ENCODE peak calls at places on chromosomes 5 and 9, in ten cellular contexts. W is foreskin keratinocyte; Z is cardiac fibroblast; A is right atrium auricular region; B is HL-60; E is dorsolateral prefrontal cortex; I is Calu3; P is CD8-positive, alpha-beta T cell; H is left ventricle myocardium inferior; T is PC-3. M is an unnamed sample.

GRCh38 chr5:176388003-176388340 is 426 bp downstream of the NOP16 start:
- DNase-seq in W (no peak), Z (peak), A (no peak), B (peak), E (no peak), I (no peak), P (no peak), H (no peak), T (peak), M (peak)

GRCh38 chr5:17105744-17106450 is 111.5 kb upstream of the BASP1 start:
- DNase-seq in W (peak), Z (peak), A (no peak), B (no peak), E (no peak), I (no peak), P (no peak), H (peak), T (peak), M (no peak)

GRCh38 chr5:138606378-138606777 is 31.2 kb upstream of the HSPA9 start:
- DNase-seq in W (no peak), Z (no peak), A (no peak), B (no peak), E (no peak), I (no peak), P (no peak), H (no peak), T (no peak), M (no peak)

GRCh38 chr9:99635032-99635431 is 186.7 kb upstream of the NR4A3 start:
- DNase-seq in W (no peak), Z (peak), A (no peak), B (no peak), E (no peak), I (no peak), P (no peak), H (no peak), T (no peak), M (no peak)

GRCh38 chr5:135667204-135667603 is 88.4 kb upstream of the CXCL14 start:
- DNase-seq in W (no peak), Z (no peak), A (no peak), B (no peak), E (no peak), I (no peak), P (no peak), H (no peak), T (no peak), M (no peak)

GRCh38 chr5:149857499-149857898 is 87.1 kb downstream of the PDE6A start:
- DNase-seq in W (peak), Z (peak), A (peak), B (no peak), E (no peak), I (peak), P (no peak), H (peak), T (peak), M (no peak)

GRCh38 chr5:147558826-147559225 is 49.0 kb upstream of the DPYSL3 start:
- DNase-seq in W (no peak), Z (peak), A (no peak), B (no peak), E (no peak), I (peak), P (no peak), H (peak), T (peak), M (peak)

GRCh38 chr9:7368410-7369292 is 430.9 kb downstream of the DMAC1 start:
- DNase-seq in W (peak), Z (peak), A (no peak), B (no peak), E (no peak), I (no peak), P (no peak), H (no peak), T (no peak), M (no peak)

GRCh38 chr9:130327070-130327780 is 61.7 kb downstream of the HMCN2 start:
- DNase-seq in W (no peak), Z (no peak), A (no peak), B (no peak), E (no peak), I (no peak), P (no peak), H (no peak), T (no peak), M (peak)

GRCh38 chr9:1890806-1891205 is 124.3 kb upstream of the SMARCA2 start:
- DNase-seq in W (no peak), Z (no peak), A (no peak), B (no peak), E (no peak), I (no peak), P (no peak), H (no peak), T (no peak), M (no peak)

GRCh38 chr5:134524219-134524825 is 1.1 kb upstream of the JADE2 start:
- DNase-seq in W (no peak), Z (peak), A (peak), B (peak), E (peak), I (peak), P (peak), H (peak), T (peak), M (peak)

GRCh38 chr5:147857302-147858129 is 21.0 kb upstream of the SCGB3A2 start:
- DNase-seq in W (peak), Z (peak), A (peak), B (peak), E (no peak), I (peak), P (peak), H (no peak), T (peak), M (peak)

GRCh38 chr9:132881826-132882225 is 3.1 kb downstream of the SPACA9 start:
- DNase-seq in W (no peak), Z (no peak), A (no peak), B (no peak), E (no peak), I (no peak), P (no peak), H (no peak), T (no peak), M (no peak)

GRCh38 chr5:126674145-126674544 is 73.4 kb downstream of the PHAX start:
- DNase-seq in W (no peak), Z (no peak), A (no peak), B (no peak), E (no peak), I (no peak), P (no peak), H (no peak), T (no peak), M (no peak)

GRCh38 chr9:70408393-70409040 is 5.9 kb downstream of the KLF9 start:
- DNase-seq in W (no peak), Z (no peak), A (no peak), B (no peak), E (no peak), I (no peak), P (no peak), H (no peak), T (no peak), M (no peak)

GRCh38 chr9:20111173-20111843 is 322.5 kb upstream of the SLC24A2 start:
- DNase-seq in W (no peak), Z (no peak), A (no peak), B (no peak), E (no peak), I (no peak), P (no peak), H (no peak), T (no peak), M (no peak)

GRCh38 chr9:111969622-111970021 is 73.0 kb downstream of the UGCG start:
- DNase-seq in W (no peak), Z (no peak), A (no peak), B (no peak), E (no peak), I (no peak), P (no peak), H (no peak), T (no peak), M (no peak)

GRCh38 chr5:116719087-116719486 is 144.5 kb upstream of the SEMA6A start:
- DNase-seq in W (no peak), Z (no peak), A (no peak), B (no peak), E (no peak), I (no peak), P (no peak), H (no peak), T (no peak), M (no peak)

GRCh38 chr5:81080809-81081460 is 120.8 kb downstream of the RASGRF2 start:
- DNase-seq in W (no peak), Z (no peak), A (no peak), B (no peak), E (no peak), I (no peak), P (no peak), H (no peak), T (no peak), M (no peak)

GRCh38 chr5:149372041-149372805 is 6.9 kb downstream of the IL17B start:
- DNase-seq in W (no peak), Z (no peak), A (no peak), B (no peak), E (no peak), I (no peak), P (no peak), H (no peak), T (no peak), M (no peak)

DNA sequence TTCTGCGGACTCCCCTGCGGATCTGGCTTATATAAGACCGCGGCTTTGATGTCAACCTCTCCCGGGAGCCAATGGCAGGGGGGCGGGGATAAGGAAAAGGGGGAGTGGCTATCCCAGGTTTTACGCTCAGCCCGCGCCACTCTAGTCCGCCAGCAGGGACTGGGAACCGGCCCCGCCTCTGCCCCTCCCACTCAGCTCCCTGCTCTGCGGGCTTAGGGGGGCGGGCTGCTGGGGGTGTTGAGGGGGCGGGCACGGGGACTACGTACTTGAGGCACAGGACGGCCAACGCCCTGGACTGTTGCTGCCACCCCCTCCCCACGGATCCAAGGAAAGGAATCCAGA is at the start of gene HAND1:
- DNase-seq in W (no peak), Z (no peak), A (no peak), B (no peak), E (no peak), I (peak), P (no peak), H (peak), T (no peak), M (peak)
- TF ChIP-seq CTCF in W (no peak), Z (no peak), A (no peak), B (no peak), E (no peak), I (no peak), P (no peak), H (no peak), T (no peak), M (no peak)

GRCh38 chr5:14684757-14685156 is 20.2 kb downstream of the OTULIN start:
- DNase-seq in W (no peak), Z (no peak), A (no peak), B (no peak), E (no peak), I (no peak), P (no peak), H (peak), T (no peak), M (no peak)

GRCh38 chr5:14683906-14684455 is 19.5 kb downstream of the OTULIN start:
- DNase-seq in W (no peak), Z (no peak), A (no peak), B (no peak), E (no peak), I (no peak), P (no peak), H (no peak), T (no peak), M (no peak)

GRCh38 chr5:14686517-14686916 is 22.0 kb downstream of the OTULIN start:
- DNase-seq in W (no peak), Z (no peak), A (no peak), B (no peak), E (no peak), I (no peak), P (no peak), H (no peak), T (no peak), M (no peak)

GRCh38 chr5:14685757-14686156 is 21.2 kb downstream of the OTULIN start:
- DNase-seq in W (no peak), Z (peak), A (no peak), B (no peak), E (no peak), I (no peak), P (no peak), H (no peak), T (peak), M (peak)

DNA sequence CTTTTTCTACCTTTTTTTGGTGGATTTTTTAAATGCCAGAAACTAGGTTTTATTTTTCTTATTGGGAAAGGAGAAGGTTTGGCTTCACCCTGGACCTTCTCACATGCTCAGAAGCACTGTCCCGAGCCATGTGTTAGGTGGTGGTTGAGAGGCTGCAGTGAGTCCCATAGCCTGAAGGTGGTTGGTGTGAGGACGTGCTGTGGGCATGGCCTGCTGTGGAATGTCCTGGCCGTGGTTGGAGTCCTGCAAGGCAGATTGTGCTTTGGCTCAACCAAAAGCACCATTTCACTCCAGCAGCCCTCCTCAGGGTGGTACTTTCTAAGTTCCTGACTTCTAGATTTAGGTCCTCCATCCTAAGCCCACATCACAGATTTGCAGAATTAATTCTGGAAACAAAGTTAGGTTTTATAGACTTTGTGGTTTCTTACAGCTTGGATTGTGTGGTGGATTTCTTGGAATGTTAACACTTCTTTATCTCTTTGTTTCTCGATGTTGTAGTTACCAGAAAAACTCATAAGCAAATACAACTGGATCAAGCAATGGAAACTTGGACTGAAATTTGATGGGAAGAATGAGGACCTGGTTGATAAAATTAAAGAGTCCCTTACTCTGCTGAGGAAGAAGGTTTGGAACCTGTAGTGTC is 22.6 kb downstream of the OTULIN start:
- DNase-seq in W (no peak), Z (no peak), A (no peak), B (no peak), E (no peak), I (no peak), P (no peak), H (peak), T (no peak), M (no peak)
- TF ChIP-seq CTCF in W (no peak), Z (no peak), A (no peak), B (no peak), E (no peak), I (no peak), P (no peak), H (peak), T (no peak), M (no peak)

GRCh38 chr5:171664489-171664888 is 121.1 kb upstream of the SMIM23 start:
- DNase-seq in W (no peak), Z (no peak), A (no peak), B (no peak), E (no peak), I (no peak), P (no peak), H (no peak), T (no peak), M (no peak)

GRCh38 chr5:171668097-171668412 is 117.6 kb upstream of the SMIM23 start:
- DNase-seq in W (no peak), Z (no peak), A (no peak), B (no peak), E (no peak), I (no peak), P (no peak), H (no peak), T (no peak), M (no peak)

GRCh38 chr5:171666815-171667214 is 118.8 kb upstream of the SMIM23 start:
- DNase-seq in W (no peak), Z (no peak), A (no peak), B (no peak), E (no peak), I (no peak), P (no peak), H (no peak), T (no peak), M (no peak)

GRCh38 chr5:171672556-171672955 is 113.1 kb upstream of the SMIM23 start:
- DNase-seq in W (no peak), Z (no peak), A (peak), B (no peak), E (no peak), I (no peak), P (no peak), H (no peak), T (no peak), M (no peak)

GRCh38 chr5:171667341-171668096 is 118.1 kb upstream of the SMIM23 start:
- DNase-seq in W (peak), Z (peak), A (peak), B (no peak), E (no peak), I (peak), P (no peak), H (peak), T (no peak), M (no peak)
- TF ChIP-seq CTCF in W (peak), Z (no peak), A (no peak), B (no peak), E (no peak), I (no peak), P (no peak), H (peak), T (no peak), M (no peak)

DNA sequence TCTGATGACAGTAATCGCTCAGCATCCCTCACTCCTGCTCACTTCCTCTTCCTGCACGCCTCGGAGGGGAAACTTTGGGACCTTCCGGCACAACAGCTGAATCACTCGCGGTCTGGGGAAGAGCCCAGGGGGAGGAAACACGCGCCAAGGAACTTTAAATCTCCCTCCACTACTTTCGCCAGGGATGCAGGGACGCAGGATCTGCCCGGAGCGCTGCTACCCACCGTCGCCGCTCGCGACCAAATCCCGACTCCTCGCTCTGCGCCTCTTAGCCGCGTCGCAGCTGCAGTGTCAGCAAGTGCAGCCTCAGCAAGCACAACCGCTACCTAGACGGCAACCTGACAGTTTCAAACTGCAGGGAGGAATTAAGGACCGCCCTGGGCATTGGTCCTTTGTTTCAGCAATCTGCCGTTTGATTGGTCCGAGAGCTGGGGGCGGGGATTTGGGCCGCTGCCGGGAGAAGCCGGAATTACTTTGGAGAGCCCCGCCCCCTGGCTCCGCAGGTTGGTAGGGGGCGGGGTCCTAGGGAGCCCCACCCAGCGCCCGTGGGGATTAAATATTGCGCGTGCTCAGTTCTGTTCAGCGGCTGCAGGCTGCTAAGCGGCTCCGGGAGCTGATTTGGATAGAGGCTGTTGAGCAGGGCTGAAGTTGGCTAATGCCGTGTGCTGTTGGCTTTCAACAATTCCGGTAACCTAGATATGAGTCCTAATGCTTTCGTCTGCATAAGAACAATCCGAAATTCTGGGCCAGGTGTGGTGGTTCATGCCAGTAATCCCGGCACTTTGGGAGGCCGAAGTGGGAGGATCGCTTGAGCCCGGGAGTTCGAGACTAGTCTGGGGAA is at the start of gene POC5:
- DNase-seq in W (peak), Z (peak), A (peak), B (peak), E (peak), I (peak), P (peak), H (peak), T (peak), M (peak)
- TF ChIP-seq CTCF in W (no peak), Z (no peak), A (no peak), B (no peak), E (peak), I (no peak), P (no peak), H (no peak), T (no peak), M (no peak)

GRCh38 chr5:144139586-144139985 is 30.9 kb downstream of the YIPF5 start:
- DNase-seq in W (no peak), Z (peak), A (no peak), B (no peak), E (peak), I (no peak), P (no peak), H (no peak), T (no peak), M (no peak)
- TF ChIP-seq CTCF in W (peak), Z (peak), A (peak), B (no peak), E (peak), I (no peak), P (no peak), H (no peak), T (no peak), M (no peak)

M was measured in endothelial cell.